ENCODE peak calls at places on chromosomes 5 and 9, in ten cellular contexts. P is AG09309; J is activated CD4-positive, alpha-beta memory T cell treated with anti-CD3 and anti-CD28 coated beads, Interleukin-2, amount 10 ng/mL, durations not matched to agents 7 days and 5 days; K is stimulated activated CD4-positive, alpha-beta T cell treated with anti-CD3 and anti-CD28 coated beads, Interleukin-1b, Interleukin-23, amount 100 ng/mL, for 24 hours; O is KBM-7; D is bronchial epithelial cell; L is SK-N-DZ; C is kidney glomerular epithelial cell; S is mammary epithelial cell; X is aorta. N is an unnamed sample.

GRCh38 chr5:14417792-14418765 is 163.5 kb upstream of the OTULINL start:
- DNase-seq in P (no peak), J (no peak), K (no peak), O (no peak), D (no peak), L (no peak), C (no peak), S (no peak), X (no peak), N (no peak)

GRCh38 chr5:157511656-157512644 is 51.9 kb downstream of the NIPAL4 start:
- DNase-seq in P (peak; percentile 93), J (peak; percentile 68), K (no peak), O (peak; percentile 3), D (peak; percentile 89), L (no peak), C (peak; percentile 69), S (peak; percentile 95), X (peak; percentile 97), N (peak; percentile 25)

GRCh38 chr9:90044263-90044662 is 439.5 kb downstream of the GADD45G start:
- DNase-seq in P (no peak), J (no peak), K (no peak), O (no peak), D (no peak), L (no peak), C (no peak), S (no peak), X (no peak), N (no peak)

GRCh38 chr9:124290053-124290581 is 32.4 kb downstream of the NEK6 start:
- DNase-seq in P (no peak), J (no peak), K (no peak), O (no peak), D (no peak), L (no peak), C (no peak), S (no peak), X (no peak), N (peak; percentile 33)

GRCh38 chr5:176866913-176867312 is 32.2 kb downstream of the HK3 start:
- DNase-seq in P (no peak), J (no peak), K (no peak), O (no peak), D (no peak), L (peak; percentile 91), C (no peak), S (no peak), X (no peak), N (no peak)

GRCh38 chr9:132069046-132069898 is 10.4 kb downstream of the MED27 start:
- DNase-seq in P (no peak), J (no peak), K (no peak), O (peak; percentile 11), D (peak; percentile 26), L (no peak), C (no peak), S (peak; percentile 82), X (no peak), N (no peak)

GRCh38 chr5:157571357-157571827 is 4.2 kb downstream of the ADAM19 start:
- DNase-seq in P (no peak), J (peak; percentile 66), K (no peak), O (peak; percentile 81), D (no peak), L (no peak), C (no peak), S (no peak), X (no peak), N (peak; percentile 73)

GRCh38 chr9:89452561-89452960 is 45.4 kb downstream of the SEMA4D start:
- DNase-seq in P (no peak), J (no peak), K (no peak), O (no peak), D (no peak), L (no peak), C (no peak), S (no peak), X (peak; percentile 55), N (no peak)

GRCh38 chr5:66169534-66169933 is 25.4 kb downstream of the SREK1 start:
- DNase-seq in P (no peak), J (no peak), K (no peak), O (peak; percentile 69), D (no peak), L (no peak), C (peak; percentile 34), S (no peak), X (no peak), N (no peak)

GRCh38 chr5:170522211-170523128 is 18.6 kb downstream of the KCNIP1 start:
- DNase-seq in P (peak; percentile 7), J (no peak), K (no peak), O (no peak), D (peak; percentile 48), L (peak; percentile 83), C (peak; percentile 95), S (peak; percentile 76), X (no peak), N (no peak)

GRCh38 chr9:100595391-100596199 is 17.7 kb downstream of the CAVIN4 start:
- DNase-seq in P (no peak), J (no peak), K (no peak), O (peak; percentile 75), D (peak; percentile 56), L (peak; percentile 58), C (peak; percentile 31), S (peak; percentile 46), X (no peak), N (peak; percentile 56)

GRCh38 chr9:89477811-89478583 is 19.9 kb downstream of the SEMA4D start:
- DNase-seq in P (no peak), J (peak; percentile 66), K (no peak), O (peak; percentile 92), D (peak; percentile 28), L (no peak), C (peak; percentile 62), S (peak; percentile 26), X (no peak), N (peak; percentile 85)

GRCh38 chr5:141941307-141941706 is 16.7 kb downstream of the PCDH12 start:
- DNase-seq in P (peak; percentile 13), J (no peak), K (no peak), O (no peak), D (peak; percentile 29), L (no peak), C (no peak), S (peak; percentile 37), X (peak; percentile 85), N (peak; percentile 21)

GRCh38 chr9:137330689-137331088 is 28.6 kb upstream of the NRARP start:
- DNase-seq in P (no peak), J (no peak), K (no peak), O (no peak), D (no peak), L (no peak), C (no peak), S (no peak), X (no peak), N (no peak)

GRCh38 chr5:126680215-126680817 is 79.6 kb downstream of the PHAX start:
- DNase-seq in P (peak; percentile 85), J (no peak), K (no peak), O (peak; percentile 79), D (no peak), L (peak; percentile 30), C (no peak), S (peak; percentile 38), X (no peak), N (peak; percentile 97)

GRCh38 chr9:127724012-127724411 is 8.1 kb downstream of the TTC16 start:
- DNase-seq in P (no peak), J (no peak), K (no peak), O (no peak), D (no peak), L (peak; percentile 68), C (no peak), S (no peak), X (no peak), N (no peak)

GRCh38 chr9:90274725-90275124 is 367.9 kb downstream of the DIRAS2 start:
- DNase-seq in P (no peak), J (no peak), K (no peak), O (no peak), D (no peak), L (no peak), C (no peak), S (no peak), X (no peak), N (no peak)

GRCh38 chr5:96718635-96719077 is 56.5 kb downstream of the CAST start:
- DNase-seq in P (no peak), J (no peak), K (no peak), O (no peak), D (peak; percentile 100), L (no peak), C (peak; percentile 64), S (peak; percentile 100), X (peak; percentile 78), N (no peak)

GRCh38 chr5:95070866-95071265 is 214.0 kb downstream of the MCTP1 start:
- DNase-seq in P (no peak), J (no peak), K (no peak), O (no peak), D (no peak), L (no peak), C (no peak), S (no peak), X (no peak), N (no peak)